ENCODE peak calls at places on chromosomes 5 and 9, in nine cellular contexts. H is upper lobe of right lung, A is WTC11, Q is fibroblast of lung, I is uterus, R is tibial artery, Z is foreskin fibroblast, X is heart right ventricle, U is neural progenitor cell. F is an unnamed sample.

GRCh38 chr5:57054135-57054534 is 102.2 kb upstream of the MIER3 start:
- DNase-seq in H (no peak), A (no peak), Q (no peak), I (no peak), R (no peak), Z (no peak), X (no peak), U (no peak), F (no peak)

GRCh38 chr9:81687521-81688261 is 1.7 kb downstream of the TLE1 start:
- DNase-seq in H (peak; percentile 70), A (peak; percentile 86), Q (peak; percentile 42), I (peak; percentile 61), R (peak; percentile 80), Z (peak; percentile 41), X (peak; percentile 51), U (peak; percentile 74), F (peak; percentile 19)

GRCh38 chr5:22852807-22853670 is at the start of gene CDH12:
- DNase-seq in H (no peak), A (peak; percentile 51), Q (no peak), I (no peak), R (no peak), Z (no peak), X (no peak), U (peak; percentile 77), F (peak; percentile 35)

GRCh38 chr9:134553061-134553891 is 88.3 kb upstream of the COL5A1 start:
- DNase-seq in H (peak; percentile 53), A (peak; percentile 8), Q (no peak), I (no peak), R (peak; percentile 61), Z (no peak), X (no peak), U (no peak), F (no peak)

GRCh38 chr9:37949576-37949975 is 45.6 kb upstream of the SLC25A51 start:
- DNase-seq in H (no peak), A (no peak), Q (peak; percentile 42), I (no peak), R (no peak), Z (peak; percentile 69), X (no peak), U (no peak), F (no peak)

GRCh38 chr5:30991462-30991861 is 202.0 kb upstream of the CDH6 start:
- DNase-seq in H (no peak), A (no peak), Q (no peak), I (no peak), R (no peak), Z (no peak), X (no peak), U (no peak), F (no peak)

GRCh38 chr9:136760424-136760823 is 2.4 kb upstream of the LCN8 start:
- DNase-seq in H (peak; percentile 68), A (no peak), Q (no peak), I (no peak), R (no peak), Z (no peak), X (no peak), U (no peak), F (no peak)

GRCh38 chr5:112366987-112367386 is 52.1 kb downstream of the EPB41L4A start:
- DNase-seq in H (no peak), A (peak; percentile 33), Q (no peak), I (no peak), R (no peak), Z (no peak), X (no peak), U (peak; percentile 39), F (peak; percentile 44)

GRCh38 chr5:62521319-62521718 is 57.3 kb upstream of the LRRC70 start:
- DNase-seq in H (no peak), A (no peak), Q (no peak), I (no peak), R (no peak), Z (no peak), X (no peak), U (no peak), F (no peak)

GRCh38 chr9:127730799-127731410 is 4.2 kb downstream of the TOR2A start:
- DNase-seq in H (no peak), A (no peak), Q (no peak), I (no peak), R (no peak), Z (no peak), X (no peak), U (no peak), F (no peak)

GRCh38 chr5:150131461-150131860 is 24.2 kb downstream of the PDGFRB start:
- DNase-seq in H (no peak), A (no peak), Q (no peak), I (no peak), R (no peak), Z (peak; percentile 58), X (no peak), U (no peak), F (no peak)

GRCh38 chr9:94084314-94084713 is at the start of gene PTPDC1:
- DNase-seq in H (no peak), A (peak; percentile 78), Q (peak; percentile 76), I (peak; percentile 35), R (no peak), Z (peak; percentile 83), X (peak; percentile 54), U (peak; percentile 78), F (no peak)

GRCh38 chr5:132049093-132049492 is 11.4 kb upstream of the IL3 start:
- DNase-seq in H (no peak), A (no peak), Q (no peak), I (no peak), R (no peak), Z (no peak), X (no peak), U (no peak), F (no peak)

GRCh38 chr9:136095495-136096058 is 488 bp upstream of the NACC2 start:
- DNase-seq in H (no peak), A (peak; percentile 39), Q (peak; percentile 45), I (no peak), R (no peak), Z (peak; percentile 72), X (no peak), U (peak; percentile 76), F (no peak)

GRCh38 chr9:136225366-136225747 is 20.3 kb downstream of the QSOX2 start:
- DNase-seq in H (no peak), A (no peak), Q (no peak), I (no peak), R (no peak), Z (no peak), X (no peak), U (no peak), F (no peak)

GRCh38 chr5:52800394-52801213 is 12.9 kb downstream of the ITGA1 start:
- DNase-seq in H (peak; percentile 79), A (peak; percentile 53), Q (peak; percentile 83), I (peak; percentile 73), R (peak; percentile 86), Z (peak; percentile 87), X (peak; percentile 65), U (peak; percentile 73), F (peak; percentile 64)

GRCh38 chr9:72665421-72665820 is 144.0 kb downstream of the TMC1 start:
- DNase-seq in H (no peak), A (no peak), Q (peak; percentile 88), I (no peak), R (no peak), Z (peak; percentile 68), X (no peak), U (no peak), F (no peak)

GRCh38 chr9:133058550-133059320 is 3.0 kb upstream of the CEL start:
- DNase-seq in H (no peak), A (no peak), Q (no peak), I (no peak), R (no peak), Z (no peak), X (no peak), U (no peak), F (no peak)

GRCh38 chr5:40904994-40905306 is 4.3 kb upstream of the C7 start:
- DNase-seq in H (no peak), A (no peak), Q (no peak), I (no peak), R (no peak), Z (no peak), X (no peak), U (no peak), F (no peak)
- TF ChIP-seq CTCF in H (no peak), A (no peak), Q (no peak), I (no peak), R (no peak), Z (no peak), X (peak; percentile 14), U (no peak), F (no peak)

GRCh38 chr5:91266184-91266705 is 116.9 kb downstream of the ARRDC3 start:
- DNase-seq in H (no peak), A (no peak), Q (peak; percentile 80), I (no peak), R (no peak), Z (peak; percentile 53), X (no peak), U (no peak), F (no peak)
- TF ChIP-seq CTCF in H (no peak), A (no peak), Q (no peak), I (peak; percentile 17), R (peak; percentile 34), Z (no peak), X (no peak), U (no peak), F (peak; percentile 3)

GRCh38 chr5:43155394-43156096 is 34.8 kb downstream of the ZNF131 start:
- DNase-seq in H (no peak), A (peak; percentile 14), Q (no peak), I (no peak), R (no peak), Z (no peak), X (no peak), U (peak; percentile 17), F (no peak)
- TF ChIP-seq CTCF in H (no peak), A (no peak), Q (no peak), I (no peak), R (no peak), Z (no peak), X (no peak), U (peak; percentile 3), F (no peak)

GRCh38 chr9:99870126-99870525 is 36.3 kb upstream of the STX17 start:
- DNase-seq in H (no peak), A (no peak), Q (peak; percentile 41), I (no peak), R (no peak), Z (no peak), X (no peak), U (no peak), F (no peak)

GRCh38 chr9:99868845-99869244 is 37.6 kb upstream of the STX17 start:
- DNase-seq in H (no peak), A (no peak), Q (no peak), I (no peak), R (no peak), Z (peak; percentile 11), X (no peak), U (no peak), F (no peak)

GRCh38 chr9:99867536-99867935 is 38.9 kb upstream of the STX17 start:
- DNase-seq in H (no peak), A (no peak), Q (peak; percentile 1), I (no peak), R (no peak), Z (peak; percentile 19), X (no peak), U (no peak), F (no peak)

GRCh38 chr9:99866398-99866797 is 40.1 kb upstream of the STX17 start:
- DNase-seq in H (no peak), A (no peak), Q (no peak), I (no peak), R (no peak), Z (no peak), X (no peak), U (no peak), F (no peak)

DNA sequence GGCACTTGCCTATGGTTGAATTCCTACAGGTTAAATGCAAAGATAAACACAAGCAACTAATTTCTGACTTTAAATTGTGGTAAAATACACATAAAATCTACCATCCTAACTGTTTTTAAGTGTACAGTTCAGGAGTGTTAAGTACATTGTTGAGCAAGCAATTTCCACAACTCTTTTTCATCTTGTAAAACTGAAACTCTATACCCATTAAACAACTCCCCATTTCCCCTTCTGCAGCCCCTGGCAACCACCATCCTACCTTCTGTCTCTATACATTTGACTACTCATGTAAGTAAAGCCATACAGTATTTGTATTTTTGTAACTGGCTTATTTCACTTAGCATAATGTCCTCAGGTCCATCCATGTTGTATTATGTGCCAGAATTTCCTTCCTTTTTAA is 38.5 kb upstream of the STX17 start:
- DNase-seq in H (no peak), A (no peak), Q (no peak), I (no peak), R (no peak), Z (no peak), X (no peak), U (no peak), F (no peak)
- TF ChIP-seq CTCF in H (no peak), A (no peak), Q (no peak), I (no peak), R (no peak), Z (no peak), X (no peak), U (no peak), F (no peak)

F was measured in Calu3.